ENCODE peak calls at places on chromosomes 4 and X, in nine cellular contexts. One of them, this sample, is unnamed.

GRCh38 chrX:37905436-37906147 is 58.2 kb upstream of the DYNLT3 start:
- DNase-seq in GDM1: no peak
- DNase-seq in lung microvascular endothelial cell: peak
- DNase-seq in activated T-cell treated with anti-CD3 and anti-CD28 coated beads, Interleukin-2, amount 50 U/mL, for 72 hours: peak
- DNase-seq in brain microvascular endothelial cell: peak
- DNase-seq in omental fat pad: no peak
- DNase-seq in activated naive CD4-positive, alpha-beta T cell treated with Interleukin-2 at 50 U/mL for 16 hours: peak
- DNase-seq in activated T-helper 1 cell treated with Interleukin-2 at 50 U/mL for 16 hours: no peak
- DNase-seq in neural crest cell: peak
- DNase-seq in this sample: no peak

GRCh38 chrX:129590596-129590995 is 50.5 kb downstream of the OCRL start:
- DNase-seq in activated naive CD4-positive, alpha-beta T cell treated with Interleukin-2 at 50 U/mL for 16 hours: no peak
- DNase-seq in GDM1: no peak
- DNase-seq in omental fat pad: no peak
- DNase-seq in activated T-helper 1 cell treated with Interleukin-2 at 50 U/mL for 16 hours: no peak
- DNase-seq in activated T-cell treated with anti-CD3 and anti-CD28 coated beads, Interleukin-2, amount 50 U/mL, for 72 hours: no peak
- DNase-seq in neural crest cell: no peak
- DNase-seq in brain microvascular endothelial cell: no peak
- DNase-seq in lung microvascular endothelial cell: no peak
- DNase-seq in this sample: no peak

GRCh38 chrX:36266155-36266554 is 346.6 kb downstream of the CFAP47 start:
- DNase-seq in omental fat pad: no peak
- DNase-seq in neural crest cell: no peak
- DNase-seq in brain microvascular endothelial cell: no peak
- DNase-seq in activated T-helper 1 cell treated with Interleukin-2 at 50 U/mL for 16 hours: no peak
- DNase-seq in GDM1: no peak
- DNase-seq in activated naive CD4-positive, alpha-beta T cell treated with Interleukin-2 at 50 U/mL for 16 hours: no peak
- DNase-seq in lung microvascular endothelial cell: no peak
- DNase-seq in activated T-cell treated with anti-CD3 and anti-CD28 coated beads, Interleukin-2, amount 50 U/mL, for 72 hours: no peak
- DNase-seq in this sample: no peak

GRCh38 chrX:1212532-1212931 is at the start of gene CRLF2:
- DNase-seq in neural crest cell: no peak
- DNase-seq in lung microvascular endothelial cell: peak
- DNase-seq in brain microvascular endothelial cell: no peak
- DNase-seq in activated naive CD4-positive, alpha-beta T cell treated with Interleukin-2 at 50 U/mL for 16 hours: peak
- DNase-seq in GDM1: peak
- DNase-seq in activated T-cell treated with anti-CD3 and anti-CD28 coated beads, Interleukin-2, amount 50 U/mL, for 72 hours: peak
- DNase-seq in omental fat pad: no peak
- DNase-seq in activated T-helper 1 cell treated with Interleukin-2 at 50 U/mL for 16 hours: no peak
- DNase-seq in this sample: no peak

GRCh38 chr4:113026556-113026955 is 22.9 kb upstream of the ANK2 start:
- DNase-seq in lung microvascular endothelial cell: peak
- DNase-seq in activated T-cell treated with anti-CD3 and anti-CD28 coated beads, Interleukin-2, amount 50 U/mL, for 72 hours: no peak
- DNase-seq in GDM1: no peak
- DNase-seq in neural crest cell: no peak
- DNase-seq in activated naive CD4-positive, alpha-beta T cell treated with Interleukin-2 at 50 U/mL for 16 hours: no peak
- DNase-seq in activated T-helper 1 cell treated with Interleukin-2 at 50 U/mL for 16 hours: no peak
- DNase-seq in brain microvascular endothelial cell: peak
- DNase-seq in omental fat pad: no peak
- DNase-seq in this sample: no peak

GRCh38 chrX:107659286-107659685 is 31.0 kb downstream of the PRPS1 start:
- DNase-seq in neural crest cell: no peak
- DNase-seq in activated naive CD4-positive, alpha-beta T cell treated with Interleukin-2 at 50 U/mL for 16 hours: no peak
- DNase-seq in activated T-cell treated with anti-CD3 and anti-CD28 coated beads, Interleukin-2, amount 50 U/mL, for 72 hours: no peak
- DNase-seq in omental fat pad: no peak
- DNase-seq in lung microvascular endothelial cell: no peak
- DNase-seq in brain microvascular endothelial cell: no peak
- DNase-seq in activated T-helper 1 cell treated with Interleukin-2 at 50 U/mL for 16 hours: no peak
- DNase-seq in GDM1: no peak
- DNase-seq in this sample: no peak

GRCh38 chrX:150377010-150377409 is 13.9 kb downstream of the MAMLD1 start:
- DNase-seq in neural crest cell: no peak
- DNase-seq in activated T-helper 1 cell treated with Interleukin-2 at 50 U/mL for 16 hours: no peak
- DNase-seq in activated T-cell treated with anti-CD3 and anti-CD28 coated beads, Interleukin-2, amount 50 U/mL, for 72 hours: no peak
- DNase-seq in activated naive CD4-positive, alpha-beta T cell treated with Interleukin-2 at 50 U/mL for 16 hours: no peak
- DNase-seq in brain microvascular endothelial cell: no peak
- DNase-seq in GDM1: no peak
- DNase-seq in lung microvascular endothelial cell: no peak
- DNase-seq in omental fat pad: no peak
- DNase-seq in this sample: no peak

GRCh38 chr4:48635980-48636379 is 144.1 kb downstream of the FRYL start:
- DNase-seq in GDM1: no peak
- DNase-seq in brain microvascular endothelial cell: no peak
- DNase-seq in activated T-cell treated with anti-CD3 and anti-CD28 coated beads, Interleukin-2, amount 50 U/mL, for 72 hours: no peak
- DNase-seq in lung microvascular endothelial cell: no peak
- DNase-seq in activated T-helper 1 cell treated with Interleukin-2 at 50 U/mL for 16 hours: no peak
- DNase-seq in omental fat pad: no peak
- DNase-seq in activated naive CD4-positive, alpha-beta T cell treated with Interleukin-2 at 50 U/mL for 16 hours: no peak
- DNase-seq in neural crest cell: no peak
- DNase-seq in this sample: no peak

GRCh38 chrX:15881498-15881897 is 26.9 kb upstream of the AP1S2 start:
- DNase-seq in activated naive CD4-positive, alpha-beta T cell treated with Interleukin-2 at 50 U/mL for 16 hours: no peak
- DNase-seq in omental fat pad: no peak
- DNase-seq in GDM1: no peak
- DNase-seq in neural crest cell: no peak
- DNase-seq in lung microvascular endothelial cell: no peak
- DNase-seq in brain microvascular endothelial cell: no peak
- DNase-seq in activated T-cell treated with anti-CD3 and anti-CD28 coated beads, Interleukin-2, amount 50 U/mL, for 72 hours: no peak
- DNase-seq in activated T-helper 1 cell treated with Interleukin-2 at 50 U/mL for 16 hours: no peak
- DNase-seq in this sample: no peak

GRCh38 chrX:38336538-38337240 is 9.4 kb upstream of the RPGR start:
- DNase-seq in brain microvascular endothelial cell: no peak
- DNase-seq in activated T-cell treated with anti-CD3 and anti-CD28 coated beads, Interleukin-2, amount 50 U/mL, for 72 hours: no peak
- DNase-seq in lung microvascular endothelial cell: no peak
- DNase-seq in activated naive CD4-positive, alpha-beta T cell treated with Interleukin-2 at 50 U/mL for 16 hours: no peak
- DNase-seq in neural crest cell: no peak
- DNase-seq in activated T-helper 1 cell treated with Interleukin-2 at 50 U/mL for 16 hours: no peak
- DNase-seq in omental fat pad: no peak
- DNase-seq in GDM1: no peak
- DNase-seq in this sample: no peak

GRCh38 chr4:752196-752861 is 46.7 kb downstream of the PCGF3 start:
- DNase-seq in brain microvascular endothelial cell: no peak
- DNase-seq in lung microvascular endothelial cell: no peak
- DNase-seq in activated T-helper 1 cell treated with Interleukin-2 at 50 U/mL for 16 hours: no peak
- DNase-seq in neural crest cell: no peak
- DNase-seq in activated naive CD4-positive, alpha-beta T cell treated with Interleukin-2 at 50 U/mL for 16 hours: no peak
- DNase-seq in omental fat pad: no peak
- DNase-seq in GDM1: no peak
- DNase-seq in activated T-cell treated with anti-CD3 and anti-CD28 coated beads, Interleukin-2, amount 50 U/mL, for 72 hours: no peak
- DNase-seq in this sample: no peak

GRCh38 chr4:105147226-105148151 is 813 bp downstream of the TET2 start:
- DNase-seq in GDM1: peak
- DNase-seq in activated naive CD4-positive, alpha-beta T cell treated with Interleukin-2 at 50 U/mL for 16 hours: peak
- DNase-seq in activated T-cell treated with anti-CD3 and anti-CD28 coated beads, Interleukin-2, amount 50 U/mL, for 72 hours: peak
- DNase-seq in omental fat pad: no peak
- DNase-seq in lung microvascular endothelial cell: peak
- DNase-seq in neural crest cell: peak
- DNase-seq in brain microvascular endothelial cell: no peak
- DNase-seq in activated T-helper 1 cell treated with Interleukin-2 at 50 U/mL for 16 hours: no peak
- DNase-seq in this sample: peak

GRCh38 chr4:139550724-139551429 is 5.1 kb downstream of the SETD7 start:
- DNase-seq in activated naive CD4-positive, alpha-beta T cell treated with Interleukin-2 at 50 U/mL for 16 hours: no peak
- DNase-seq in omental fat pad: no peak
- DNase-seq in neural crest cell: no peak
- DNase-seq in GDM1: no peak
- DNase-seq in brain microvascular endothelial cell: peak
- DNase-seq in activated T-cell treated with anti-CD3 and anti-CD28 coated beads, Interleukin-2, amount 50 U/mL, for 72 hours: no peak
- DNase-seq in activated T-helper 1 cell treated with Interleukin-2 at 50 U/mL for 16 hours: no peak
- DNase-seq in lung microvascular endothelial cell: no peak
- DNase-seq in this sample: no peak

GRCh38 chrX:2584216-2584615 is 83.4 kb upstream of the DHRSX start:
- DNase-seq in GDM1: no peak
- DNase-seq in lung microvascular endothelial cell: no peak
- DNase-seq in omental fat pad: no peak
- DNase-seq in brain microvascular endothelial cell: no peak
- DNase-seq in activated naive CD4-positive, alpha-beta T cell treated with Interleukin-2 at 50 U/mL for 16 hours: no peak
- DNase-seq in activated T-helper 1 cell treated with Interleukin-2 at 50 U/mL for 16 hours: no peak
- DNase-seq in neural crest cell: peak
- DNase-seq in activated T-cell treated with anti-CD3 and anti-CD28 coated beads, Interleukin-2, amount 50 U/mL, for 72 hours: peak
- DNase-seq in this sample: no peak

GRCh38 chrX:11386001-11386523 is 92.8 kb downstream of the AMELX start:
- DNase-seq in activated T-cell treated with anti-CD3 and anti-CD28 coated beads, Interleukin-2, amount 50 U/mL, for 72 hours: no peak
- DNase-seq in neural crest cell: no peak
- DNase-seq in activated T-helper 1 cell treated with Interleukin-2 at 50 U/mL for 16 hours: no peak
- DNase-seq in omental fat pad: no peak
- DNase-seq in brain microvascular endothelial cell: peak
- DNase-seq in GDM1: no peak
- DNase-seq in lung microvascular endothelial cell: no peak
- DNase-seq in activated naive CD4-positive, alpha-beta T cell treated with Interleukin-2 at 50 U/mL for 16 hours: no peak
- DNase-seq in this sample: no peak

GRCh38 chrX:13747836-13748235 is 13.3 kb downstream of the OFD1 start:
- DNase-seq in lung microvascular endothelial cell: peak
- DNase-seq in activated T-helper 1 cell treated with Interleukin-2 at 50 U/mL for 16 hours: no peak
- DNase-seq in brain microvascular endothelial cell: peak
- DNase-seq in omental fat pad: no peak
- DNase-seq in activated T-cell treated with anti-CD3 and anti-CD28 coated beads, Interleukin-2, amount 50 U/mL, for 72 hours: peak
- DNase-seq in GDM1: peak
- DNase-seq in activated naive CD4-positive, alpha-beta T cell treated with Interleukin-2 at 50 U/mL for 16 hours: peak
- DNase-seq in neural crest cell: no peak
- DNase-seq in this sample: no peak

GRCh38 chr4:84159767-84160166 is 339.3 kb downstream of the NKX6-1 start:
- DNase-seq in lung microvascular endothelial cell: no peak
- DNase-seq in activated T-helper 1 cell treated with Interleukin-2 at 50 U/mL for 16 hours: no peak
- DNase-seq in neural crest cell: peak
- DNase-seq in activated T-cell treated with anti-CD3 and anti-CD28 coated beads, Interleukin-2, amount 50 U/mL, for 72 hours: no peak
- DNase-seq in omental fat pad: no peak
- DNase-seq in brain microvascular endothelial cell: peak
- DNase-seq in activated naive CD4-positive, alpha-beta T cell treated with Interleukin-2 at 50 U/mL for 16 hours: no peak
- DNase-seq in GDM1: no peak
- DNase-seq in this sample: no peak

GRCh38 chr4:85522836-85523235 is 47.9 kb downstream of the ARHGAP24 start:
- DNase-seq in neural crest cell: no peak
- DNase-seq in lung microvascular endothelial cell: no peak
- DNase-seq in GDM1: no peak
- DNase-seq in activated naive CD4-positive, alpha-beta T cell treated with Interleukin-2 at 50 U/mL for 16 hours: no peak
- DNase-seq in activated T-cell treated with anti-CD3 and anti-CD28 coated beads, Interleukin-2, amount 50 U/mL, for 72 hours: no peak
- DNase-seq in omental fat pad: no peak
- DNase-seq in activated T-helper 1 cell treated with Interleukin-2 at 50 U/mL for 16 hours: no peak
- DNase-seq in brain microvascular endothelial cell: no peak
- DNase-seq in this sample: no peak

This sample was measured in KG1.